ENCODE peak calls at places on chromosomes 4 and X, in four cellular contexts. One of them, this sample, is unnamed.

GRCh38 chr4:101334963-101335572 is 12.3 kb downstream of the PPP3CA start:
- DNase-seq in NCI-H526: peak
- DNase-seq in fibroblast of lung: no peak
- DNase-seq in esophagus muscularis mucosa: no peak
- DNase-seq in this sample: no peak

GRCh38 chr4:41935652-41936021 is 408 bp downstream of the TMEM33 start:
- DNase-seq in NCI-H526: peak
- DNase-seq in esophagus muscularis mucosa: no peak
- DNase-seq in fibroblast of lung: peak
- DNase-seq in this sample: peak

GRCh38 chrX:40746536-40746935 is 11.2 kb upstream of the MED14 start:
- DNase-seq in esophagus muscularis mucosa: no peak
- DNase-seq in fibroblast of lung: no peak
- DNase-seq in NCI-H526: no peak
- DNase-seq in this sample: no peak

GRCh38 chr4:82371398-82371972 is 2.3 kb downstream of the HNRNPD start:
- DNase-seq in esophagus muscularis mucosa: no peak
- DNase-seq in fibroblast of lung: peak
- DNase-seq in NCI-H526: no peak
- DNase-seq in this sample: no peak

GRCh38 chr4:151371045-151371605 is 37.9 kb upstream of the FHIP1A start:
- DNase-seq in fibroblast of lung: no peak
- DNase-seq in esophagus muscularis mucosa: no peak
- DNase-seq in NCI-H526: no peak
- DNase-seq in this sample: no peak

GRCh38 chr4:132437117-132437516 is 712.0 kb upstream of the PCDH10 start:
- DNase-seq in esophagus muscularis mucosa: no peak
- DNase-seq in NCI-H526: no peak
- DNase-seq in fibroblast of lung: no peak
- DNase-seq in this sample: no peak

GRCh38 chr4:26992657-26993361 is 132.2 kb downstream of the STIM2 start:
- DNase-seq in NCI-H526: no peak
- DNase-seq in esophagus muscularis mucosa: no peak
- DNase-seq in fibroblast of lung: peak
- DNase-seq in this sample: no peak

GRCh38 chr4:78774395-78774794 is 1.8 kb upstream of the BMP2K start:
- DNase-seq in NCI-H526: no peak
- DNase-seq in esophagus muscularis mucosa: no peak
- DNase-seq in fibroblast of lung: no peak
- DNase-seq in this sample: no peak

GRCh38 chr4:58149404-58150085 is 1039.4 kb upstream of the IGFBP7 start:
- DNase-seq in fibroblast of lung: no peak
- DNase-seq in NCI-H526: no peak
- DNase-seq in esophagus muscularis mucosa: no peak
- DNase-seq in this sample: no peak

GRCh38 chrX:108347800-108348199 is 90.4 kb downstream of the COL4A6 start:
- DNase-seq in NCI-H526: no peak
- DNase-seq in esophagus muscularis mucosa: no peak
- DNase-seq in fibroblast of lung: no peak
- DNase-seq in this sample: no peak

GRCh38 chr4:76640252-76640925 is 205.4 kb downstream of the SHROOM3 start:
- DNase-seq in NCI-H526: no peak
- DNase-seq in fibroblast of lung: no peak
- DNase-seq in esophagus muscularis mucosa: no peak
- DNase-seq in this sample: no peak

GRCh38 chr4:145625677-145626622 is 6.8 kb downstream of the MMAA start:
- DNase-seq in fibroblast of lung: no peak
- DNase-seq in esophagus muscularis mucosa: no peak
- DNase-seq in NCI-H526: no peak
- DNase-seq in this sample: no peak

GRCh38 chr4:180950377-180950776 is 1292.8 kb upstream of the TENM3 start:
- DNase-seq in esophagus muscularis mucosa: no peak
- DNase-seq in fibroblast of lung: no peak
- DNase-seq in NCI-H526: no peak
- DNase-seq in this sample: no peak

GRCh38 chr4:5773271-5773555 is 62.2 kb downstream of the EVC start:
- DNase-seq in fibroblast of lung: peak
- DNase-seq in esophagus muscularis mucosa: no peak
- DNase-seq in NCI-H526: no peak
- DNase-seq in this sample: no peak

GRCh38 chr4:82785248-82786003 is 13.2 kb downstream of the SCD5 start:
- DNase-seq in NCI-H526: no peak
- DNase-seq in esophagus muscularis mucosa: no peak
- DNase-seq in fibroblast of lung: peak
- DNase-seq in this sample: no peak

GRCh38 chr4:184203300-184203699 is 14.4 kb downstream of the ENPP6 start:
- DNase-seq in NCI-H526: no peak
- DNase-seq in esophagus muscularis mucosa: peak
- DNase-seq in fibroblast of lung: no peak
- DNase-seq in this sample: no peak

GRCh38 chr4:179040259-179040658 is 1598.0 kb upstream of the AGA start:
- DNase-seq in NCI-H526: no peak
- DNase-seq in fibroblast of lung: no peak
- DNase-seq in esophagus muscularis mucosa: no peak
- DNase-seq in this sample: no peak

GRCh38 chr4:20318011-20318898 is 66.5 kb downstream of the SLIT2 start:
- DNase-seq in fibroblast of lung: peak
- DNase-seq in esophagus muscularis mucosa: no peak
- DNase-seq in NCI-H526: no peak
- DNase-seq in this sample: peak

GRCh38 chrX:150547511-150548115 is 20.8 kb upstream of the MTM1 start:
- DNase-seq in NCI-H526: peak
- DNase-seq in esophagus muscularis mucosa: peak
- DNase-seq in fibroblast of lung: peak
- DNase-seq in this sample: peak

GRCh38 chrX:115339441-115340025 is 50.0 kb downstream of the LUZP4 start:
- DNase-seq in NCI-H526: no peak
- DNase-seq in fibroblast of lung: peak
- DNase-seq in esophagus muscularis mucosa: no peak
- DNase-seq in this sample: no peak

GRCh38 chr4:100014616-100015015 is 64.5 kb upstream of the H2AZ1 start:
- DNase-seq in fibroblast of lung: no peak
- DNase-seq in esophagus muscularis mucosa: no peak
- DNase-seq in NCI-H526: no peak
- DNase-seq in this sample: no peak

GRCh38 chr4:24973471-24974251 is 57.1 kb downstream of the LGI2 start:
- DNase-seq in NCI-H526: peak
- DNase-seq in esophagus muscularis mucosa: no peak
- DNase-seq in fibroblast of lung: no peak
- DNase-seq in this sample: no peak

GRCh38 chr4:64940698-64941097 is 531.4 kb upstream of the TECRL start:
- DNase-seq in NCI-H526: no peak
- DNase-seq in esophagus muscularis mucosa: no peak
- DNase-seq in fibroblast of lung: no peak
- DNase-seq in this sample: peak

GRCh38 chr4:144423930-144424329 is 222.0 kb upstream of the HHIP start:
- DNase-seq in esophagus muscularis mucosa: no peak
- DNase-seq in fibroblast of lung: no peak
- DNase-seq in NCI-H526: no peak
- DNase-seq in this sample: no peak

GRCh38 chr4:184860018-184860530 is 34.3 kb upstream of the ACSL1 start:
- DNase-seq in esophagus muscularis mucosa: no peak
- DNase-seq in fibroblast of lung: no peak
- DNase-seq in NCI-H526: no peak
- DNase-seq in this sample: no peak

GRCh38 chr4:102623622-102624021 is 122.5 kb downstream of the NFKB1 start:
- DNase-seq in fibroblast of lung: peak
- DNase-seq in esophagus muscularis mucosa: no peak
- DNase-seq in NCI-H526: peak
- DNase-seq in this sample: no peak

GRCh38 chr4:121817701-121818100 is 6.0 kb downstream of the CCNA2 start:
- DNase-seq in NCI-H526: no peak
- DNase-seq in esophagus muscularis mucosa: no peak
- DNase-seq in fibroblast of lung: no peak
- DNase-seq in this sample: no peak

GRCh38 chrX:20181563-20182329 is 40.1 kb upstream of the EIF1AX start:
- DNase-seq in esophagus muscularis mucosa: no peak
- DNase-seq in fibroblast of lung: no peak
- DNase-seq in NCI-H526: no peak
- DNase-seq in this sample: no peak

GRCh38 chr4:32472918-32473317 is 1752.7 kb downstream of the PCDH7 start:
- DNase-seq in fibroblast of lung: no peak
- DNase-seq in NCI-H526: no peak
- DNase-seq in esophagus muscularis mucosa: no peak
- DNase-seq in this sample: no peak